ENCODE peak calls at places on chromosomes 6 and 20, in four cellular contexts. One of them, this sample, is unnamed.

GRCh38 chr20:48656661-48657211 is 171.1 kb downstream of the PREX1 start:
- DNase-seq in NCI-H1930: no peak
- DNase-seq in stimulated activated CD4-positive, alpha-beta T cell treated with anti-CD3 and anti-CD28 coated beads, Interleukin-2, amount 100 ng/mL, for 24 hours: no peak
- DNase-seq in NB4: no peak
- DNase-seq in this sample: no peak

GRCh38 chr6:157459327-157459726 is 78.3 kb downstream of the ZDHHC14 start:
- DNase-seq in stimulated activated CD4-positive, alpha-beta T cell treated with anti-CD3 and anti-CD28 coated beads, Interleukin-2, amount 100 ng/mL, for 24 hours: no peak
- DNase-seq in NCI-H1930: no peak
- DNase-seq in NB4: no peak
- DNase-seq in this sample: no peak

GRCh38 chr6:39568896-39569295 is 156.3 kb downstream of the KIF6 start:
- DNase-seq in NCI-H1930: no peak
- DNase-seq in NB4: no peak
- DNase-seq in stimulated activated CD4-positive, alpha-beta T cell treated with anti-CD3 and anti-CD28 coated beads, Interleukin-2, amount 100 ng/mL, for 24 hours: no peak
- DNase-seq in this sample: no peak

GRCh38 chr20:15399781-15400180 is 1062.4 kb upstream of the FLRT3 start:
- DNase-seq in NB4: no peak
- DNase-seq in NCI-H1930: no peak
- DNase-seq in stimulated activated CD4-positive, alpha-beta T cell treated with anti-CD3 and anti-CD28 coated beads, Interleukin-2, amount 100 ng/mL, for 24 hours: no peak
- DNase-seq in this sample: no peak

GRCh38 chr6:157865249-157865648 is 42.2 kb downstream of the SNX9 start:
- DNase-seq in NB4: no peak
- DNase-seq in stimulated activated CD4-positive, alpha-beta T cell treated with anti-CD3 and anti-CD28 coated beads, Interleukin-2, amount 100 ng/mL, for 24 hours: no peak
- DNase-seq in NCI-H1930: no peak
- DNase-seq in this sample: no peak

GRCh38 chr20:17936791-17937687 is 31.6 kb downstream of the SNX5 start:
- DNase-seq in NB4: no peak
- DNase-seq in stimulated activated CD4-positive, alpha-beta T cell treated with anti-CD3 and anti-CD28 coated beads, Interleukin-2, amount 100 ng/mL, for 24 hours: no peak
- DNase-seq in NCI-H1930: no peak
- DNase-seq in this sample: no peak

GRCh38 chr20:25136643-25137559 is 55.0 kb upstream of the VSX1 start:
- DNase-seq in NCI-H1930: no peak
- DNase-seq in stimulated activated CD4-positive, alpha-beta T cell treated with anti-CD3 and anti-CD28 coated beads, Interleukin-2, amount 100 ng/mL, for 24 hours: no peak
- DNase-seq in NB4: no peak
- DNase-seq in this sample: no peak

GRCh38 chr6:131937703-131938631 is 13.2 kb downstream of the CCN2 start:
- DNase-seq in stimulated activated CD4-positive, alpha-beta T cell treated with anti-CD3 and anti-CD28 coated beads, Interleukin-2, amount 100 ng/mL, for 24 hours: no peak
- DNase-seq in NB4: no peak
- DNase-seq in NCI-H1930: no peak
- DNase-seq in this sample: no peak

GRCh38 chr6:157528931-157529653 is 148.1 kb downstream of the ZDHHC14 start:
- DNase-seq in NB4: peak; percentile 99
- DNase-seq in stimulated activated CD4-positive, alpha-beta T cell treated with anti-CD3 and anti-CD28 coated beads, Interleukin-2, amount 100 ng/mL, for 24 hours: no peak
- DNase-seq in NCI-H1930: peak; percentile 3
- DNase-seq in this sample: peak; percentile 16

GRCh38 chr20:6074145-6074561 is 20.3 kb upstream of the LRRN4 start:
- DNase-seq in stimulated activated CD4-positive, alpha-beta T cell treated with anti-CD3 and anti-CD28 coated beads, Interleukin-2, amount 100 ng/mL, for 24 hours: no peak
- DNase-seq in NCI-H1930: no peak
- DNase-seq in NB4: peak; percentile 57
- DNase-seq in this sample: peak; percentile 54

GRCh38 chr6:7107578-7108195 is at the start of gene RREB1:
- DNase-seq in NB4: peak; percentile 90
- DNase-seq in stimulated activated CD4-positive, alpha-beta T cell treated with anti-CD3 and anti-CD28 coated beads, Interleukin-2, amount 100 ng/mL, for 24 hours: peak; percentile 63
- DNase-seq in NCI-H1930: no peak
- DNase-seq in this sample: peak; percentile 66

GRCh38 chr6:80545323-80545722 is 438.9 kb downstream of the BCKDHB start:
- DNase-seq in stimulated activated CD4-positive, alpha-beta T cell treated with anti-CD3 and anti-CD28 coated beads, Interleukin-2, amount 100 ng/mL, for 24 hours: no peak
- DNase-seq in NB4: no peak
- DNase-seq in NCI-H1930: no peak
- DNase-seq in this sample: no peak